ENCODE peak calls at places on chromosome 14, in six cellular contexts. K is body of pancreas, G is ovary, R is adrenal gland, A is esophagus squamous epithelium, L is suprapubic skin. H is an unnamed sample.

GRCh38 chr14:45252356-45253069 is 489 bp downstream of the MIS18BP1 start:
- DNase-seq in L (no peak), G (no peak), R (no peak), K (no peak), A (no peak), H (no peak)

GRCh38 chr14:50475460-50475859 is 56.9 kb downstream of the MAP4K5 start:
- DNase-seq in K (no peak), L (no peak), R (no peak), G (no peak), A (no peak), H (no peak)

GRCh38 chr14:27845241-27845850 is 921.2 kb upstream of the FOXG1 start:
- DNase-seq in K (no peak), G (no peak), A (no peak), L (no peak), R (no peak), H (no peak)

GRCh38 chr14:70934084-70934483 is 26.8 kb downstream of the PCNX1 start:
- DNase-seq in K (no peak), G (no peak), A (no peak), R (no peak), L (no peak), H (no peak)

GRCh38 chr14:96626916-96627315 is 124.7 kb downstream of the PAPOLA start:
- DNase-seq in A (no peak), K (no peak), L (peak; percentile 70), G (no peak), R (no peak), H (no peak)

GRCh38 chr14:102805454-102805891 is 28.2 kb downstream of the TRAF3 start:
- DNase-seq in L (no peak), A (no peak), K (no peak), G (no peak), R (no peak), H (peak; percentile 91)

GRCh38 chr14:99774526-99775307 is 18.5 kb upstream of the EML1 start:
- DNase-seq in L (no peak), G (peak; percentile 64), R (no peak), A (no peak), K (peak; percentile 48), H (no peak)

GRCh38 chr14:96737869-96738268 is 59.3 kb upstream of the VRK1 start:
- DNase-seq in A (no peak), L (no peak), G (no peak), R (no peak), K (no peak), H (no peak)

GRCh38 chr14:54652188-54652889 is 85.4 kb downstream of the SAMD4A start:
- DNase-seq in G (peak; percentile 74), A (peak; percentile 2), L (peak; percentile 91), R (peak; percentile 82), K (peak; percentile 81), H (peak; percentile 45)

GRCh38 chr14:74405663-74406062 is 20.3 kb downstream of the SYNDIG1L start:
- DNase-seq in L (peak; percentile 45), A (no peak), R (no peak), G (no peak), K (no peak), H (no peak)

GRCh38 chr14:71432334-71432733 is 499.9 kb upstream of the RGS6 start:
- DNase-seq in G (no peak), K (no peak), R (no peak), L (no peak), A (no peak), H (no peak)

GRCh38 chr14:75295061-75295461 is 16.4 kb downstream of the FOS start:
- DNase-seq in A (no peak), G (peak; percentile 70), L (peak; percentile 90), R (peak; percentile 72), K (peak; percentile 77), H (no peak)

GRCh38 chr14:90111895-90112534 is 50.2 kb downstream of the KCNK13 start:
- DNase-seq in R (no peak), K (no peak), G (no peak), L (no peak), A (no peak), H (peak; percentile 38)

GRCh38 chr14:51668870-51669269 is 17.2 kb downstream of the FRMD6 start:
- DNase-seq in R (no peak), G (no peak), L (no peak), K (no peak), A (no peak), H (no peak)

GRCh38 chr14:101470266-101470665 is 91.0 kb upstream of the DIO3 start:
- DNase-seq in A (no peak), G (no peak), K (no peak), L (peak; percentile 62), R (no peak), H (no peak)

GRCh38 chr14:87049886-87050820 is 942.8 kb downstream of the GALC start:
- DNase-seq in A (no peak), R (no peak), G (no peak), K (peak; percentile 44), L (no peak), H (peak; percentile 2)

GRCh38 chr14:50943943-50944646 is at the start of gene PYGL:
- DNase-seq in L (peak; percentile 89), K (peak; percentile 56), G (peak; percentile 75), R (peak; percentile 83), A (no peak), H (peak; percentile 51)

GRCh38 chr14:72618424-72618823 is 275.5 kb downstream of the DPF3 start:
- DNase-seq in A (no peak), R (peak; percentile 10), G (no peak), K (no peak), L (peak; percentile 72), H (no peak)

GRCh38 chr14:34338056-34338455 is 124.0 kb downstream of the SPTSSA start:
- DNase-seq in A (no peak), G (no peak), K (no peak), L (no peak), R (no peak), H (no peak)

GRCh38 chr14:38121280-38121679 is 86.4 kb upstream of the SSTR1 start:
- DNase-seq in G (no peak), L (no peak), K (no peak), A (no peak), R (no peak), H (no peak)

GRCh38 chr14:54490448-54490805 is 1.6 kb upstream of the GMFB start:
- DNase-seq in L (no peak), A (no peak), K (no peak), R (no peak), G (no peak), H (no peak)

GRCh38 chr14:30296956-30297405 is 262.0 kb upstream of the G2E3 start:
- DNase-seq in A (no peak), G (no peak), L (no peak), R (no peak), K (no peak), H (no peak)

GRCh38 chr14:96816281-96816680 is 19.1 kb downstream of the VRK1 start:
- DNase-seq in R (no peak), G (no peak), A (no peak), L (no peak), K (no peak), H (no peak)

GRCh38 chr14:70514168-70515069 is 20.4 kb downstream of the ADAM20 start:
- DNase-seq in K (no peak), G (no peak), R (no peak), A (no peak), L (no peak), H (no peak)

GRCh38 chr14:52067873-52068740 is 752 bp downstream of the NID2 start:
- DNase-seq in A (no peak), G (peak; percentile 64), R (peak; percentile 25), L (no peak), K (peak; percentile 50), H (no peak)

GRCh38 chr14:73741876-73742519 is 27.8 kb upstream of the PNMA1 start:
- DNase-seq in R (no peak), G (peak; percentile 49), L (no peak), A (no peak), K (no peak), H (no peak)

GRCh38 chr14:106879241-106879640 is 1352.9 kb downstream of the TMEM121 start:
- DNase-seq in L (no peak), K (peak; percentile 40), R (no peak), A (no peak), G (peak; percentile 54), H (no peak)

GRCh38 chr14:78164226-78164853 is 5.8 kb upstream of the NRXN3 start:
- DNase-seq in K (peak; percentile 18), G (no peak), L (no peak), R (no peak), A (no peak), H (peak; percentile 18)

DNA sequence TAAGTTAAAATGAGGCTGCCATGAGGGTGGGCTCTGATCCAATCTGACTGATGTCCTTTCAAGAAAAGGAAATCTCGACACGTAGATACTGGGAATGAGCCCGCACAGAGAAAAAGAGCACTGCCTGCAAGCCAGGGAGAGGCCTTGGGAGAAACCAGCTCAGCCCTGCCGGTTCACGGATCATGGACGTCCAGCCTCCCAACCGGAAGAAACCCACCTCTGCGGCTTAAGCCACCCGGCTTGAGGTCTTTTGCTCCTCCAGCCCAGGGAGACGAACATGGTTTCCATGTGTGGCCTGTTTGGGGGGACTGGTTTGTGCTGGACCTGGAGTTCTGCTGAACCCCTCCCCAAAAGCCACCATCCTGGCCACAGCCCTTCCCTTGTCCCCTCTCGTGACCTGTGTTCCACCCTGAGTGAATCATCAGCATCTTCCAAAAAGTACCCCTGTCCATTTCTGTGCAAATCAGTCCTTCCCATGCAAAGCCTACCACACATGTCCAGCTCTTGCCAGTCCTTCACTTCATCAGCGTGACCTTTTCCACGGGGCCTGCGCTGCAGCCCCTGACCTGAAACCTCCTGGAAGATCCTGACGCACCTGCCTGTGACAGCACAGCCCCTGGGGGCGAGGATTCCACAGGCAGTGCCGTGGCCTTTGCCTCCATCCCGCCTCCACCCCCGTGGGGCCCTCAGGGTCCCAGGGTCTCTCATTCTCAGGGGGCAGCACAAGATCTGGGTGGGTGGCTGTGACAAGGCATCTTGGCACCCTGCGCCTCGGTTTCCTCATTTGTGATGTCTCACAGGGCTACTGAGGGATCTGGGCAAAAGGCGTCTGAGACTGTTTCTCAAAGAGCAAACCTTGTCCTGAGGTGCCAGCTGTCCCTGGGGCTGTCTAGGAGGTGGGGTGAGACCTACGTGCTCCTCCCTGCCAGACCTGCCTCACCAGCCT is 51.6 kb upstream of the GPR68 start:
- DNase-seq in L (no peak), A (no peak), G (no peak), K (no peak), R (no peak), H (no peak)
- TF ChIP-seq POLR2A in L (no peak), A (no peak), G (no peak), K (no peak), R (no peak), H (no peak)

GRCh38 chr14:104795468-104795780 is at the start of gene AKT1:
- DNase-seq in R (no peak), G (no peak), L (no peak), K (no peak), A (no peak), H (no peak)
- TF ChIP-seq POLR2A in R (no peak), G (no peak), L (no peak), K (no peak), A (no peak), H (peak; percentile 60)

GRCh38 chr14:105312973-105313372 is 1.6 kb upstream of the PACS2 start:
- DNase-seq in K (no peak), A (no peak), L (no peak), G (no peak), R (no peak), H (no peak)
- TF ChIP-seq POLR2A in K (no peak), A (no peak), L (no peak), G (no peak), R (no peak), H (no peak)

DNA sequence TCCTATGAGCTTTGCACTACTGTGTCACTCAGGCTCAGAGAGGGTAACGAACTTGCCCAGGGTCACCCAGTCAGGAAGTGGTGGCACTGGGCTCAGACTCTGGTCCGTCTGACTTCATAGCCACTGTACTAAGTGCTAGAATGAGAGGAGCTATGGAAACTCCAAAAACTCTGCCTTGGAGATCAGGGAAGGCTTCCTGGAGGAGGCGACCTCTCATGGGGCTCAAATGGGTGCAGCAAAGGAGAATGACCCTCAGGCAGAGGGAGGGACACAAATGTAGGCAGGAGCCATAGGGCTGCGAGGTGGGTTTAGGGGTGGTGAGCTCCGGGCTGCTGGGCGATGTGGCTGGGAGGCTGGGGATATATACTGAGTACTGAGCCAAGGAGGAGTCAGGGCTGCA is 3.2 kb downstream of the CCDC197 start:
- DNase-seq in R (no peak), L (no peak), G (no peak), K (no peak), A (no peak), H (no peak)
- TF ChIP-seq POLR2A in R (no peak), L (no peak), G (no peak), K (no peak), A (no peak), H (no peak)

H was measured in H54.